ENCODE peak calls at places on chromosomes 4 and X, in four cellular contexts. K, Q, N and U are unnamed samples.

GRCh38 chr4:57114973-57115372 is 4.8 kb upstream of the IGFBP7 start:
- DNase-seq in K (no peak), Q (no peak), N (peak), U (no peak)

GRCh38 chr4:175308236-175308635 is 390.1 kb downstream of the ADAM29 start:
- DNase-seq in K (no peak), Q (no peak), N (peak), U (no peak)

GRCh38 chr4:7753271-7753670 is 186.4 kb downstream of the AFAP1 start:
- DNase-seq in K (no peak), Q (no peak), N (no peak), U (no peak)

GRCh38 chr4:129821073-129821472 is 725.1 kb downstream of the C4orf33 start:
- DNase-seq in K (no peak), Q (no peak), N (no peak), U (no peak)

GRCh38 chrX:101416691-101417090 is 8.7 kb downstream of the HNRNPH2 start:
- DNase-seq in K (no peak), Q (no peak), N (no peak), U (no peak)

GRCh38 chrX:93874554-93874953 is 200.5 kb downstream of the FAM133A start:
- DNase-seq in K (no peak), Q (no peak), N (no peak), U (peak)

GRCh38 chr4:1871471-1872021 is 353 bp downstream of the NSD2 start:
- DNase-seq in K (no peak), Q (peak), N (peak), U (peak)

GRCh38 chr4:184534511-184535391 is 60.4 kb upstream of the IRF2 start:
- DNase-seq in K (no peak), Q (no peak), N (peak), U (no peak)

GRCh38 chr4:87188063-87188462 is 32.4 kb downstream of the KLHL8 start:
- DNase-seq in K (no peak), Q (no peak), N (peak), U (no peak)

GRCh38 chrX:25003066-25003849 is 12.5 kb downstream of the ARX start:
- DNase-seq in K (no peak), Q (no peak), N (no peak), U (peak)

GRCh38 chr4:101355767-101356702 is 8.7 kb upstream of the PPP3CA start:
- DNase-seq in K (no peak), Q (no peak), N (peak), U (no peak)

GRCh38 chr4:38101563-38101962 is 141.4 kb downstream of the PTTG2 start:
- DNase-seq in K (no peak), Q (no peak), N (peak), U (no peak)

GRCh38 chrX:46216406-46216805 is 328.8 kb downstream of the ZNF674 start:
- DNase-seq in K (no peak), Q (no peak), N (no peak), U (no peak)

GRCh38 chr4:107838763-107839162 is 14.0 kb downstream of the SGMS2 start:
- DNase-seq in K (no peak), Q (no peak), N (peak), U (no peak)

GRCh38 chr4:56823933-56824600 is 2.6 kb upstream of the SPINK2 start:
- DNase-seq in K (no peak), Q (no peak), N (no peak), U (no peak)

GRCh38 chrX:77436271-77436670 is 10.9 kb upstream of the FGF16 start:
- DNase-seq in K (no peak), Q (no peak), N (no peak), U (no peak)

GRCh38 chrX:37613898-37614297 is 42.4 kb downstream of the LANCL3 start:
- DNase-seq in K (no peak), Q (no peak), N (no peak), U (no peak)

GRCh38 chr4:25160714-25161598 is 707 bp upstream of the SEPSECS start:
- DNase-seq in K (peak), Q (no peak), N (no peak), U (no peak)

GRCh38 chrX:66200050-66200664 is 36.1 kb downstream of the HEPH start:
- DNase-seq in K (no peak), Q (no peak), N (no peak), U (no peak)

GRCh38 chrX:66203114-66203513 is 39.1 kb downstream of the HEPH start:
- DNase-seq in K (no peak), Q (no peak), N (no peak), U (no peak)

DNA sequence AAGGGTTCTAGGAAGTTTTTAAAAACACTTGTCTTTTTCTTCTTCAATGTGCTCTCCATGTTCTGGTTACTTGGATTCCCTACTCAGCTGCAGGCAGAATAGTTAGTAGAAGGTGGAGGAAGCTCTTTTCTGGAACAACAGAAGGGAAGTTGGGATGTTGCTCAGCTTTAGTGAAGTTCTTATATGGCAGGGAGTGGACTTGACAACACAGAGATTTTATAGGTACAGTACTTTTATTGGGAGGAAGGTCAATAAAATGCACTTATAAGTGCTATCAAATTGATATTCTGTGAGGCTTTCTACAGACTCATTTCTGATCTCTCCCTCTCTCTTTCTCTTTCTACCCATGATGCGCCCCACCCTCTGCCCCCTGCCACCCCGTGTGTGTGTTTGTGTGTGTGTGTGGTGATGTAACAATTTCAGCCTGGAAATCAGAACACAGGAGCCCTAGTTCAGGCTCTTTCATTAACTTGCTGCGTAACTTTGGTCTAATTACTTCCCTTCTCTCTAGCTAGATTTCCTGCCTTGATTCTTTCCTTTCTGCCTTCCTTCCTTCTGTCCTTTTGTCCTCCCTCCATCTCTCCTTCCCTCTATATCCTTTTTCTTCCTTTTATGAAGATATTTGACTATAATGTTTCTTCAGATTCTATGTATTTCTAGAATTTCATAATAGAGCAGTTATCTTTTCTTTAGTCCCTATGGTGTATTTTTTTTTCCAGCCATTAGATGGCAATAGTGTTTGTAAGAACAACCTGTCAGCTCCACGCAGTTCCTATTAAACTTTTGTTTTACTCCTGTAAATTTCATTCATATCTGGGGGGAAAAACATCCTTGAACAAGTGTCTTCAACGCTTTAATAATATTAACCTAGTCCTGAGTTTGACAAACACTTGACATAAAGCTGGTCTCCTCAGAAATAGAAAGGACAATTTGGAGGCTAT is 37.1 kb downstream of the HEPH start:
- DNase-seq in K (no peak), Q (no peak), N (peak), U (no peak)
- TF ChIP-seq CTCF in K (peak), Q (no peak), N (peak), U (peak)

GRCh38 chr4:41572414-41572986 is 34.5 kb downstream of the LIMCH1 start:
- DNase-seq in K (no peak), Q (no peak), N (no peak), U (no peak)
- H3K4me3 ChIP-seq in K (peak), Q (peak), N (no peak), U (no peak)

GRCh38 chr4:147789596-147789995 is 57.7 kb downstream of the ARHGAP10 start:
- DNase-seq in K (no peak), Q (no peak), N (peak), U (no peak)
- TF ChIP-seq CTCF in K (no peak), Q (no peak), N (no peak), U (no peak)

DNA sequence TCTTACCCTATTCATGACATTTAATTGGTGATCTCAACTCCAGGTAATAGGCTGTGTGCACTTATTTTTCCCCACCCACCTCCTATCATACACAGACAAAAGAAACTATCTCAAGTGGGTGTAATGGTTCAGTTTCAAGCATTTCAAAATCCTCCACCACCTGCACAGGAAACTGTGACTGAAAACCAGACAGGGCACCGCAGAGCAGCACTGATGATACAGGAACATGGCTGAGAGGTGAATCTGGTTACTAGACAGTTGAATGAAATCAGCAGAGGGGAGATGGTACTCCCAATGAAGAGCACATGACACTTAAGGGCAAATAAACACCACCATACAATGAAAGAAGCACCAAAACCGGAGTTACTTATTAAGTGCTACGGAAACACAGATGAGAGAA is 78.4 kb downstream of the CAMK2D start:
- DNase-seq in K (no peak), Q (no peak), N (no peak), U (no peak)
- H3K4me3 ChIP-seq in K (no peak), Q (no peak), N (no peak), U (no peak)